ENCODE peak calls at places on chromosomes 1 and 21, in nine cellular contexts. T, H, B, D, Z, V, I, Q and L are unnamed samples.

GRCh38 chr1:154716614-154717372 is 108.8 kb upstream of the ADAR start:
- DNase-seq in T (peak; percentile 76), H (no peak), B (no peak), D (no peak), Z (no peak), V (no peak), I (peak; percentile 57), Q (no peak), L (no peak)

GRCh38 chr1:231590453-231591198 is 36.0 kb upstream of the DISC1 start:
- DNase-seq in T (peak; percentile 41), H (no peak), B (no peak), D (peak; percentile 58), Z (no peak), V (peak; percentile 65), I (no peak), Q (peak; percentile 53), L (no peak)

GRCh38 chr21:28444567-28444966 is 548.1 kb downstream of the LTN1 start:
- DNase-seq in T (peak; percentile 43), H (no peak), B (no peak), D (no peak), Z (no peak), V (no peak), I (no peak), Q (no peak), L (no peak)

GRCh38 chr1:94862718-94863117 is 42.6 kb downstream of the SLC44A3 start:
- DNase-seq in T (no peak), H (no peak), B (no peak), D (no peak), Z (no peak), V (no peak), I (no peak), Q (no peak), L (no peak)

GRCh38 chr21:46374761-46375389 is 50.9 kb downstream of the PCNT start:
- DNase-seq in T (no peak), H (no peak), B (no peak), D (no peak), Z (no peak), V (no peak), I (peak; percentile 85), Q (no peak), L (no peak)

GRCh38 chr1:4079815-4080214 is 179.7 kb upstream of the C1orf174 start:
- DNase-seq in T (no peak), H (no peak), B (no peak), D (no peak), Z (no peak), V (no peak), I (no peak), Q (no peak), L (no peak)

GRCh38 chr21:46161180-46161799 is 5.9 kb upstream of the FTCD start:
- DNase-seq in T (peak; percentile 8), H (no peak), B (no peak), D (no peak), Z (no peak), V (peak; percentile 1), I (peak; percentile 43), Q (peak; percentile 27), L (no peak)

GRCh38 chr1:85344256-85344694 is 67.8 kb upstream of the BCL10 start:
- DNase-seq in T (no peak), H (no peak), B (no peak), D (no peak), Z (no peak), V (peak; percentile 13), I (no peak), Q (no peak), L (no peak)

GRCh38 chr1:178411756-178412399 is 84.9 kb downstream of the CLEC20A start:
- DNase-seq in T (no peak), H (no peak), B (no peak), D (no peak), Z (no peak), V (peak; percentile 40), I (no peak), Q (no peak), L (no peak)

GRCh38 chr21:44519346-44520325 is 20.4 kb downstream of the KRTAP10-1 start:
- DNase-seq in T (no peak), H (no peak), B (no peak), D (no peak), Z (no peak), V (no peak), I (peak; percentile 21), Q (no peak), L (no peak)

GRCh38 chr1:9317591-9318331 is 25.1 kb downstream of the SPSB1 start:
- DNase-seq in T (peak; percentile 82), H (no peak), B (no peak), D (no peak), Z (no peak), V (no peak), I (peak; percentile 80), Q (no peak), L (no peak)

GRCh38 chr1:6870086-6870485 is 84.8 kb downstream of the CAMTA1 start:
- DNase-seq in T (no peak), H (peak; percentile 39), B (no peak), D (no peak), Z (no peak), V (no peak), I (no peak), Q (no peak), L (no peak)